ENCODE peak calls at places on chromosomes 2 and 18, in seven cellular contexts. One of them, this sample, is unnamed.

GRCh38 chr2:200944467-200945394 is 18.7 kb downstream of the ORC2 start:
- DNase-seq in breast epithelium: no peak
- DNase-seq in Calu3: peak; percentile 75
- DNase-seq in SK-MEL-5: no peak
- DNase-seq in activated CD4-positive, alpha-beta T cell treated with anti-CD3 and anti-CD28 coated beads, Interleukin-2, amount 10 ng/mL, durations not matched to agents 7 days and 5 days: peak; percentile 12
- DNase-seq in GM06990: no peak
- DNase-seq in NCI-H345: no peak
- DNase-seq in this sample: no peak

GRCh38 chr2:96924775-96925747 is 55.2 kb upstream of the SEMA4C start:
- DNase-seq in NCI-H345: no peak
- DNase-seq in Calu3: no peak
- DNase-seq in GM06990: no peak
- DNase-seq in SK-MEL-5: no peak
- DNase-seq in activated CD4-positive, alpha-beta T cell treated with anti-CD3 and anti-CD28 coated beads, Interleukin-2, amount 10 ng/mL, durations not matched to agents 7 days and 5 days: peak; percentile 48
- DNase-seq in breast epithelium: no peak
- DNase-seq in this sample: no peak

GRCh38 chr2:237201461-237202287 is 116.0 kb downstream of the COPS8 start:
- DNase-seq in Calu3: peak; percentile 77
- DNase-seq in breast epithelium: no peak
- DNase-seq in GM06990: peak; percentile 11
- DNase-seq in SK-MEL-5: no peak
- DNase-seq in NCI-H345: no peak
- DNase-seq in activated CD4-positive, alpha-beta T cell treated with anti-CD3 and anti-CD28 coated beads, Interleukin-2, amount 10 ng/mL, durations not matched to agents 7 days and 5 days: no peak
- DNase-seq in this sample: peak; percentile 55

GRCh38 chr2:213288913-213289700 is 4.8 kb downstream of the SPAG16 start:
- DNase-seq in GM06990: no peak
- DNase-seq in Calu3: peak; percentile 38
- DNase-seq in NCI-H345: no peak
- DNase-seq in breast epithelium: no peak
- DNase-seq in SK-MEL-5: no peak
- DNase-seq in activated CD4-positive, alpha-beta T cell treated with anti-CD3 and anti-CD28 coated beads, Interleukin-2, amount 10 ng/mL, durations not matched to agents 7 days and 5 days: no peak
- DNase-seq in this sample: no peak

GRCh38 chr2:217396165-217396564 is 536.3 kb upstream of the TNP1 start:
- DNase-seq in activated CD4-positive, alpha-beta T cell treated with anti-CD3 and anti-CD28 coated beads, Interleukin-2, amount 10 ng/mL, durations not matched to agents 7 days and 5 days: no peak
- DNase-seq in GM06990: no peak
- DNase-seq in SK-MEL-5: no peak
- DNase-seq in breast epithelium: no peak
- DNase-seq in NCI-H345: no peak
- DNase-seq in Calu3: no peak
- DNase-seq in this sample: no peak

GRCh38 chr18:13260927-13261471 is 42.4 kb downstream of the LDLRAD4 start:
- DNase-seq in breast epithelium: no peak
- DNase-seq in NCI-H345: no peak
- DNase-seq in Calu3: no peak
- DNase-seq in SK-MEL-5: no peak
- DNase-seq in activated CD4-positive, alpha-beta T cell treated with anti-CD3 and anti-CD28 coated beads, Interleukin-2, amount 10 ng/mL, durations not matched to agents 7 days and 5 days: no peak
- DNase-seq in GM06990: no peak
- DNase-seq in this sample: no peak

GRCh38 chr2:150484461-150484931 is 3.0 kb downstream of the RND3 start:
- DNase-seq in GM06990: no peak
- DNase-seq in breast epithelium: no peak
- DNase-seq in activated CD4-positive, alpha-beta T cell treated with anti-CD3 and anti-CD28 coated beads, Interleukin-2, amount 10 ng/mL, durations not matched to agents 7 days and 5 days: no peak
- DNase-seq in SK-MEL-5: no peak
- DNase-seq in NCI-H345: no peak
- DNase-seq in Calu3: no peak
- DNase-seq in this sample: peak; percentile 35

GRCh38 chr18:68441241-68441640 is 273.7 kb downstream of the TMX3 start:
- DNase-seq in Calu3: no peak
- DNase-seq in NCI-H345: no peak
- DNase-seq in activated CD4-positive, alpha-beta T cell treated with anti-CD3 and anti-CD28 coated beads, Interleukin-2, amount 10 ng/mL, durations not matched to agents 7 days and 5 days: no peak
- DNase-seq in GM06990: no peak
- DNase-seq in breast epithelium: no peak
- DNase-seq in SK-MEL-5: no peak
- DNase-seq in this sample: no peak

GRCh38 chr2:237915576-237915975 is 51.2 kb upstream of the UBE2F start:
- DNase-seq in breast epithelium: no peak
- DNase-seq in GM06990: no peak
- DNase-seq in NCI-H345: no peak
- DNase-seq in activated CD4-positive, alpha-beta T cell treated with anti-CD3 and anti-CD28 coated beads, Interleukin-2, amount 10 ng/mL, durations not matched to agents 7 days and 5 days: no peak
- DNase-seq in Calu3: no peak
- DNase-seq in SK-MEL-5: no peak
- DNase-seq in this sample: no peak

GRCh38 chr2:2919026-2919425 is 458.6 kb downstream of the EIPR1 start:
- DNase-seq in NCI-H345: no peak
- DNase-seq in Calu3: no peak
- DNase-seq in SK-MEL-5: no peak
- DNase-seq in GM06990: no peak
- DNase-seq in activated CD4-positive, alpha-beta T cell treated with anti-CD3 and anti-CD28 coated beads, Interleukin-2, amount 10 ng/mL, durations not matched to agents 7 days and 5 days: no peak
- DNase-seq in breast epithelium: no peak
- DNase-seq in this sample: no peak

GRCh38 chr18:58195278-58195721 is 151.3 kb downstream of the NEDD4L start:
- DNase-seq in NCI-H345: peak; percentile 52
- DNase-seq in SK-MEL-5: no peak
- DNase-seq in breast epithelium: peak; percentile 78
- DNase-seq in activated CD4-positive, alpha-beta T cell treated with anti-CD3 and anti-CD28 coated beads, Interleukin-2, amount 10 ng/mL, durations not matched to agents 7 days and 5 days: peak; percentile 13
- DNase-seq in Calu3: peak; percentile 54
- DNase-seq in GM06990: peak; percentile 52
- DNase-seq in this sample: peak; percentile 76

GRCh38 chr2:201129044-201129505 is 13.1 kb downstream of the CFLAR start:
- DNase-seq in Calu3: peak; percentile 80
- DNase-seq in activated CD4-positive, alpha-beta T cell treated with anti-CD3 and anti-CD28 coated beads, Interleukin-2, amount 10 ng/mL, durations not matched to agents 7 days and 5 days: peak; percentile 43
- DNase-seq in SK-MEL-5: no peak
- DNase-seq in breast epithelium: no peak
- DNase-seq in GM06990: peak; percentile 34
- DNase-seq in NCI-H345: no peak
- DNase-seq in this sample: no peak

GRCh38 chr2:19900536-19901200 is 1.1 kb downstream of the TTC32 start:
- DNase-seq in GM06990: no peak
- DNase-seq in SK-MEL-5: peak; percentile 17
- DNase-seq in breast epithelium: no peak
- DNase-seq in Calu3: no peak
- DNase-seq in NCI-H345: peak; percentile 9
- DNase-seq in activated CD4-positive, alpha-beta T cell treated with anti-CD3 and anti-CD28 coated beads, Interleukin-2, amount 10 ng/mL, durations not matched to agents 7 days and 5 days: peak; percentile 44
- DNase-seq in this sample: peak; percentile 40

GRCh38 chr2:161586517-161587167 is 37.6 kb upstream of the SLC4A10 start:
- DNase-seq in breast epithelium: no peak
- DNase-seq in SK-MEL-5: peak; percentile 52
- DNase-seq in NCI-H345: peak; percentile 5
- DNase-seq in activated CD4-positive, alpha-beta T cell treated with anti-CD3 and anti-CD28 coated beads, Interleukin-2, amount 10 ng/mL, durations not matched to agents 7 days and 5 days: no peak
- DNase-seq in Calu3: no peak
- DNase-seq in GM06990: no peak
- DNase-seq in this sample: peak; percentile 52

GRCh38 chr2:70896765-70897202 is 38.9 kb upstream of the ATP6V1B1 start:
- DNase-seq in breast epithelium: no peak
- DNase-seq in Calu3: no peak
- DNase-seq in SK-MEL-5: no peak
- DNase-seq in GM06990: no peak
- DNase-seq in NCI-H345: no peak
- DNase-seq in activated CD4-positive, alpha-beta T cell treated with anti-CD3 and anti-CD28 coated beads, Interleukin-2, amount 10 ng/mL, durations not matched to agents 7 days and 5 days: no peak
- DNase-seq in this sample: no peak

GRCh38 chr18:14943967-14944636 is 196.1 kb downstream of the ANKRD30B start:
- DNase-seq in SK-MEL-5: no peak
- DNase-seq in activated CD4-positive, alpha-beta T cell treated with anti-CD3 and anti-CD28 coated beads, Interleukin-2, amount 10 ng/mL, durations not matched to agents 7 days and 5 days: no peak
- DNase-seq in breast epithelium: no peak
- DNase-seq in Calu3: no peak
- DNase-seq in NCI-H345: no peak
- DNase-seq in GM06990: no peak
- DNase-seq in this sample: no peak

GRCh38 chr2:137838255-137839092 is 125.8 kb upstream of the HNMT start:
- DNase-seq in activated CD4-positive, alpha-beta T cell treated with anti-CD3 and anti-CD28 coated beads, Interleukin-2, amount 10 ng/mL, durations not matched to agents 7 days and 5 days: no peak
- DNase-seq in SK-MEL-5: peak; percentile 60
- DNase-seq in NCI-H345: peak; percentile 61
- DNase-seq in breast epithelium: no peak
- DNase-seq in Calu3: no peak
- DNase-seq in GM06990: no peak
- DNase-seq in this sample: peak; percentile 73

GRCh38 chr2:97858442-97858841 is 137.3 kb downstream of the TMEM131 start:
- DNase-seq in breast epithelium: no peak
- DNase-seq in Calu3: no peak
- DNase-seq in NCI-H345: no peak
- DNase-seq in activated CD4-positive, alpha-beta T cell treated with anti-CD3 and anti-CD28 coated beads, Interleukin-2, amount 10 ng/mL, durations not matched to agents 7 days and 5 days: no peak
- DNase-seq in SK-MEL-5: peak; percentile 79
- DNase-seq in GM06990: no peak
- DNase-seq in this sample: no peak